ENCODE peak calls at places on chromosomes 13 and 19, in seven cellular contexts. B, E, U, C, D, M and A are unnamed samples.

GRCh38 chr19:5870986-5871394 is 650 bp upstream of the FUT5 start:
- DNase-seq in B (no peak), E (no peak), U (no peak), C (no peak), D (no peak), M (no peak), A (no peak)

GRCh38 chr19:4260605-4261191 is 13.8 kb downstream of the YJU2 start:
- DNase-seq in B (no peak), E (no peak), U (no peak), C (no peak), D (no peak), M (no peak), A (no peak)

GRCh38 chr13:37375071-37375470 is 223.5 kb downstream of the POSTN start:
- DNase-seq in B (no peak), E (no peak), U (no peak), C (no peak), D (no peak), M (no peak), A (no peak)

GRCh38 chr13:59343993-59344780 is 819.5 kb downstream of the DIAPH3 start:
- DNase-seq in B (no peak), E (no peak), U (no peak), C (no peak), D (no peak), M (no peak), A (no peak)

GRCh38 chr19:17347361-17347760 is 10.0 kb downstream of the GTPBP3 start:
- DNase-seq in B (no peak), E (no peak), U (no peak), C (peak), D (no peak), M (peak), A (no peak)

GRCh38 chr13:97544041-97544765 is 110.2 kb downstream of the RAP2A start:
- DNase-seq in B (no peak), E (no peak), U (no peak), C (peak), D (no peak), M (peak), A (peak)

GRCh38 chr19:3745363-3746045 is 16.0 kb downstream of the APBA3 start:
- DNase-seq in B (no peak), E (no peak), U (no peak), C (no peak), D (no peak), M (no peak), A (no peak)

GRCh38 chr13:39132286-39132685 is 94.0 kb downstream of the NHLRC3 start:
- DNase-seq in B (no peak), E (no peak), U (no peak), C (no peak), D (no peak), M (peak), A (no peak)

GRCh38 chr19:5022066-5022860 is 53.4 kb downstream of the KDM4B start:
- DNase-seq in B (no peak), E (no peak), U (no peak), C (no peak), D (no peak), M (no peak), A (no peak)

GRCh38 chr13:112653821-112654220 is 36.0 kb upstream of the ATP11A start:
- DNase-seq in B (no peak), E (no peak), U (no peak), C (no peak), D (no peak), M (no peak), A (no peak)

GRCh38 chr19:13463296-13463695 is 43.0 kb downstream of the CACNA1A start:
- DNase-seq in B (no peak), E (peak), U (no peak), C (peak), D (no peak), M (peak), A (no peak)

GRCh38 chr13:47672245-47672975 is 328.7 kb downstream of the SUCLA2 start:
- DNase-seq in B (no peak), E (no peak), U (no peak), C (no peak), D (no peak), M (peak), A (no peak)

GRCh38 chr19:55373318-55373992 is 3.2 kb upstream of the TMEM190 start:
- DNase-seq in B (no peak), E (no peak), U (no peak), C (no peak), D (no peak), M (no peak), A (no peak)

GRCh38 chr19:49333426-49334288 is 1.5 kb upstream of the CD37 start:
- DNase-seq in B (no peak), E (no peak), U (peak), C (no peak), D (no peak), M (no peak), A (no peak)

GRCh38 chr19:16627928-16628182 is 149 bp downstream of the MED26 start:
- DNase-seq in B (no peak), E (no peak), U (no peak), C (no peak), D (no peak), M (no peak), A (no peak)

GRCh38 chr13:32537580-32538233 is 888 bp downstream of the N4BP2L2 start:
- DNase-seq in B (no peak), E (peak), U (peak), C (peak), D (peak), M (peak), A (no peak)

GRCh38 chr13:99275093-99275469 is 16.9 kb upstream of the GPR18 start:
- DNase-seq in B (no peak), E (no peak), U (no peak), C (peak), D (no peak), M (peak), A (peak)

GRCh38 chr19:58154287-58154678 is 3.7 kb upstream of the ZNF329 start:
- DNase-seq in B (no peak), E (no peak), U (peak), C (peak), D (peak), M (peak), A (no peak)

GRCh38 chr19:8158411-8159074 is 9.2 kb upstream of the FBN3 start:
- DNase-seq in B (peak), E (no peak), U (peak), C (peak), D (peak), M (peak), A (peak)

GRCh38 chr19:43726736-43727592 is 11.1 kb downstream of the IRGC start:
- DNase-seq in B (no peak), E (no peak), U (no peak), C (no peak), D (no peak), M (no peak), A (no peak)

GRCh38 chr13:109816979-109817275 is 30.5 kb upstream of the IRS2 start:
- DNase-seq in B (no peak), E (no peak), U (no peak), C (peak), D (no peak), M (peak), A (no peak)

GRCh38 chr13:44416297-44416696 is 42.7 kb downstream of the SERP2 start:
- DNase-seq in B (no peak), E (no peak), U (no peak), C (no peak), D (no peak), M (no peak), A (no peak)

GRCh38 chr13:104181526-104182231 is 1115.5 kb upstream of the SLC10A2 start:
- DNase-seq in B (no peak), E (no peak), U (no peak), C (no peak), D (no peak), M (no peak), A (no peak)

GRCh38 chr13:29924951-29925350 is 74.5 kb upstream of the UBL3 start:
- DNase-seq in B (no peak), E (no peak), U (no peak), C (no peak), D (no peak), M (no peak), A (no peak)

GRCh38 chr13:103288114-103288513 is 221.9 kb upstream of the SLC10A2 start:
- DNase-seq in B (no peak), E (no peak), U (no peak), C (no peak), D (no peak), M (no peak), A (no peak)

GRCh38 chr13:44969858-44970484 is 19.3 kb downstream of the NUFIP1 start:
- DNase-seq in B (no peak), E (no peak), U (no peak), C (peak), D (no peak), M (peak), A (no peak)

GRCh38 chr13:72983085-72983768 is 75.6 kb upstream of the KLF5 start:
- DNase-seq in B (no peak), E (no peak), U (peak), C (peak), D (no peak), M (peak), A (peak)

GRCh38 chr19:58021541-58022282 is 12.1 kb upstream of the ZSCAN1 start:
- DNase-seq in B (no peak), E (peak), U (peak), C (peak), D (peak), M (peak), A (no peak)

GRCh38 chr13:74930402-74931165 is 551.4 kb downstream of the TBC1D4 start:
- DNase-seq in B (no peak), E (no peak), U (no peak), C (peak), D (peak), M (peak), A (peak)

GRCh38 chr13:73842621-73843020 is 291.6 kb downstream of the KLF12 start:
- DNase-seq in B (no peak), E (no peak), U (no peak), C (no peak), D (no peak), M (peak), A (no peak)

GRCh38 chr19:48390188-48391099 is 907 bp downstream of the KDELR1 start:
- DNase-seq in B (no peak), E (peak), U (peak), C (peak), D (peak), M (peak), A (no peak)

DNA sequence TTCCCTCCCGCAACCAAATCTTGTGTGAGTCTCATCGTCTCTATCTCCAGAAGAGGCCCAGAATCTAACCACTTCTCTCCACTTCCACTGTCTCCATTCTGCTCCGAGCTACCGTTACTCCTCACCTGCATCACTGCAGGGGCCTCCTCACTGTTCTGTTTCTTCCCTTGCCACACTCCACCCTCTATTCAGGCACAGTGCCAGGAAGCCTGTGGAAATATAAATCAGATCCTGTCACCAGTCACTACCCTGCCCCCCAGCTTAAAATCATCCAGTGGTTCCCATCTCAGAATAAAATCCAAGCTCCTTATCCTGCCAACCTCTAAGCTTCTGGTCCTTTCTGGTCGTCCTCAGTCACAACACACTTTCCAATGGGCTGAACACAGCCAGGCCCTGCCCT is 24.1 kb downstream of the ZNF175 start:
- DNase-seq in B (no peak), E (no peak), U (no peak), C (no peak), D (no peak), M (no peak), A (no peak)
- H3K4me3 ChIP-seq in B (no peak), E (peak), U (no peak), C (no peak), D (no peak), M (no peak), A (peak)

GRCh38 chr19:1601613-1602064 is 3.6 kb downstream of the UQCR11 start:
- DNase-seq in B (no peak), E (no peak), U (no peak), C (no peak), D (no peak), M (peak), A (no peak)
- TF ChIP-seq CTCF in B (no peak), E (peak), U (no peak), C (peak), D (no peak), M (peak), A (no peak)

GRCh38 chr19:1860133-1860775 is 3.1 kb downstream of the KLF16 start:
- DNase-seq in B (no peak), E (peak), U (peak), C (peak), D (no peak), M (peak), A (no peak)
- H3K4me3 ChIP-seq in B (peak), E (no peak), U (peak), C (peak), D (no peak), M (peak), A (peak)

GRCh38 chr19:30406220-30406944 is 34.2 kb downstream of the ZNF536 start:
- DNase-seq in B (no peak), E (peak), U (peak), C (no peak), D (no peak), M (no peak), A (no peak)
- TF ChIP-seq CTCF in B (peak), E (peak), U (no peak), C (no peak), D (no peak), M (no peak), A (peak)

GRCh38 chr13:108215428-108215827 is at the start of gene LIG4:
- DNase-seq in B (peak), E (peak), U (peak), C (peak), D (peak), M (peak), A (peak)

GRCh38 chr13:108214511-108215383 is 589 bp downstream of the LIG4 start:
- DNase-seq in B (no peak), E (no peak), U (no peak), C (no peak), D (no peak), M (peak), A (no peak)

GRCh38 chr13:108218044-108218974 is at the start of gene ABHD13:
- DNase-seq in B (peak), E (peak), U (peak), C (peak), D (peak), M (peak), A (peak)

GRCh38 chr13:108213946-108214345 is 1.4 kb downstream of the LIG4 start:
- DNase-seq in B (no peak), E (no peak), U (no peak), C (no peak), D (no peak), M (no peak), A (no peak)

GRCh38 chr13:108212901-108213300 is 2.4 kb downstream of the LIG4 start:
- DNase-seq in B (no peak), E (no peak), U (no peak), C (no peak), D (no peak), M (no peak), A (no peak)
- H3K4me3 ChIP-seq in B (no peak), E (no peak), U (no peak), C (no peak), D (no peak), M (no peak), A (no peak)

GRCh38 chr19:34957830-34958751 is 5.9 kb downstream of the ZNF792 start:
- DNase-seq in B (no peak), E (peak), U (no peak), C (no peak), D (no peak), M (no peak), A (no peak)
- TF ChIP-seq CTCF in B (no peak), E (no peak), U (no peak), C (no peak), D (no peak), M (no peak), A (no peak)